ENCODE peak calls at places on chromosomes 6 and 20, in six cellular contexts. One of them, this sample, is unnamed.

GRCh38 chr6:46513533-46513932 is 22.3 kb upstream of the RCAN2 start:
- DNase-seq in AG10803: no peak
- DNase-seq in Panc1: no peak
- DNase-seq in brain microvascular endothelial cell: no peak
- DNase-seq in A549: no peak
- DNase-seq in BE2C: no peak
- DNase-seq in this sample: no peak

GRCh38 chr6:3317741-3318211 is 59.0 kb downstream of the PSMG4 start:
- DNase-seq in A549: no peak
- DNase-seq in Panc1: no peak
- DNase-seq in AG10803: peak
- DNase-seq in BE2C: no peak
- DNase-seq in brain microvascular endothelial cell: no peak
- DNase-seq in this sample: no peak

GRCh38 chr6:104813552-104813951 is 46.2 kb downstream of the HACE1 start:
- DNase-seq in brain microvascular endothelial cell: no peak
- DNase-seq in BE2C: no peak
- DNase-seq in Panc1: no peak
- DNase-seq in A549: no peak
- DNase-seq in AG10803: no peak
- DNase-seq in this sample: no peak

GRCh38 chr6:109455161-109455501 is 441 bp downstream of the MICAL1 start:
- DNase-seq in Panc1: no peak
- DNase-seq in A549: no peak
- DNase-seq in BE2C: peak
- DNase-seq in brain microvascular endothelial cell: no peak
- DNase-seq in AG10803: no peak
- DNase-seq in this sample: no peak

GRCh38 chr6:10343320-10343719 is 71.6 kb downstream of the TFAP2A start:
- DNase-seq in A549: no peak
- DNase-seq in AG10803: no peak
- DNase-seq in Panc1: no peak
- DNase-seq in brain microvascular endothelial cell: no peak
- DNase-seq in BE2C: no peak
- DNase-seq in this sample: no peak

GRCh38 chr6:135274561-135275293 is 93.6 kb downstream of the MYB start:
- DNase-seq in Panc1: no peak
- DNase-seq in A549: no peak
- DNase-seq in BE2C: no peak
- DNase-seq in brain microvascular endothelial cell: peak
- DNase-seq in AG10803: no peak
- DNase-seq in this sample: no peak

GRCh38 chr6:163120223-163120622 is 294.3 kb upstream of the QKI start:
- DNase-seq in Panc1: no peak
- DNase-seq in brain microvascular endothelial cell: no peak
- DNase-seq in BE2C: no peak
- DNase-seq in AG10803: no peak
- DNase-seq in A549: no peak
- DNase-seq in this sample: no peak

GRCh38 chr6:143742070-143742954 is 64.5 kb downstream of the PHACTR2 start:
- DNase-seq in AG10803: no peak
- DNase-seq in Panc1: no peak
- DNase-seq in A549: no peak
- DNase-seq in brain microvascular endothelial cell: no peak
- DNase-seq in BE2C: no peak
- DNase-seq in this sample: no peak

GRCh38 chr6:1001655-1002349 is 308.9 kb upstream of the EXOC2 start:
- DNase-seq in AG10803: peak
- DNase-seq in brain microvascular endothelial cell: no peak
- DNase-seq in BE2C: no peak
- DNase-seq in A549: no peak
- DNase-seq in Panc1: no peak
- DNase-seq in this sample: no peak

GRCh38 chr6:5905431-5906339 is 101.0 kb downstream of the NRN1 start:
- DNase-seq in A549: no peak
- DNase-seq in AG10803: peak
- DNase-seq in BE2C: no peak
- DNase-seq in Panc1: no peak
- DNase-seq in brain microvascular endothelial cell: peak
- DNase-seq in this sample: peak

GRCh38 chr6:151402228-151402627 is 10.9 kb upstream of the ZBTB2 start:
- DNase-seq in brain microvascular endothelial cell: no peak
- DNase-seq in AG10803: no peak
- DNase-seq in A549: no peak
- DNase-seq in Panc1: no peak
- DNase-seq in BE2C: no peak
- DNase-seq in this sample: no peak

GRCh38 chr20:25047766-25048165 is 10.2 kb downstream of the ACSS1 start:
- DNase-seq in A549: no peak
- DNase-seq in brain microvascular endothelial cell: no peak
- DNase-seq in Panc1: no peak
- DNase-seq in BE2C: no peak
- DNase-seq in AG10803: no peak
- DNase-seq in this sample: no peak

GRCh38 chr6:33072508-33073100 is 845 bp downstream of the HLA-DPA1 start:
- DNase-seq in A549: no peak
- DNase-seq in Panc1: no peak
- DNase-seq in BE2C: no peak
- DNase-seq in AG10803: no peak
- DNase-seq in brain microvascular endothelial cell: no peak
- DNase-seq in this sample: no peak
- H3K4me3 ChIP-seq in A549: no peak
- H3K4me3 ChIP-seq in Panc1: no peak
- H3K4me3 ChIP-seq in BE2C: no peak
- H3K4me3 ChIP-seq in AG10803: no peak
- H3K4me3 ChIP-seq in brain microvascular endothelial cell: no peak
- H3K4me3 ChIP-seq in this sample: no peak

DNA sequence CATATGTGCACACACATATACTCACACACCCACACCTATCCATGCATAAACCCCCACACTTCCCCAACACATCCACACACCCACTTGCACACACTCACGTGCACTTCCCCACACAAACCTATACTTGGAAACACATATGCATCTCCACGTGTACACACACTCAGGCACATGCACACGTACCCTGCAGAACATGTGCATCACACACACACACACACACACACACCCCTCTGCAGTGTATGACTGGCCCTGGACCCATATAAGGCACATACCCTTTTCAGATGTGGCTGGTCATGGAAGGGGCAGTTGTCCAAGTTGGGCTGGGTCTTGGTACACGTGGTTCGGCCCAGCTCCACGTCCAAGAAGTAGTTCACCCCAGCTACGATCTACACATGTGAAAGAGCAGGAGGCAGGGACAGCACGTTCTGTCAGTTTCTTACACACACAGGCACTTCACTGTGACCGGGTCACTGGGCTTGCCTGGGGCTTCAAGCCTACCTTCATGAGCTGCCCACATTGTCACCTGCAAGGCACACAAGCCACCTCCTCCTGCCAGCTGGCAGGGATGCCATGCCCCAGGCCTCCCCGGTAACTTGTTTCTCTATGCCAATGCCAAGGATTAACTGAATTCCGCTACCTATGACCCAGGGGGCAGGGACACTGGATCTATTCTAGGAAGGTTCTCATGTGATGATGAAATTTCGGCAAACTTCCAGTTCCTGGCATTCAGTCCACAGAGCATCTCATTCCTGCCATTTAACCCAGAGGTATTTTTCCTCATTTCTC is 2.6 kb downstream of the CST3 start:
- DNase-seq in brain microvascular endothelial cell: no peak
- DNase-seq in AG10803: peak
- DNase-seq in BE2C: no peak
- DNase-seq in Panc1: no peak
- DNase-seq in A549: no peak
- DNase-seq in this sample: no peak
- H3K4me3 ChIP-seq in brain microvascular endothelial cell: no peak
- H3K4me3 ChIP-seq in AG10803: no peak
- H3K4me3 ChIP-seq in BE2C: no peak
- H3K4me3 ChIP-seq in Panc1: no peak
- H3K4me3 ChIP-seq in A549: no peak
- H3K4me3 ChIP-seq in this sample: no peak

DNA sequence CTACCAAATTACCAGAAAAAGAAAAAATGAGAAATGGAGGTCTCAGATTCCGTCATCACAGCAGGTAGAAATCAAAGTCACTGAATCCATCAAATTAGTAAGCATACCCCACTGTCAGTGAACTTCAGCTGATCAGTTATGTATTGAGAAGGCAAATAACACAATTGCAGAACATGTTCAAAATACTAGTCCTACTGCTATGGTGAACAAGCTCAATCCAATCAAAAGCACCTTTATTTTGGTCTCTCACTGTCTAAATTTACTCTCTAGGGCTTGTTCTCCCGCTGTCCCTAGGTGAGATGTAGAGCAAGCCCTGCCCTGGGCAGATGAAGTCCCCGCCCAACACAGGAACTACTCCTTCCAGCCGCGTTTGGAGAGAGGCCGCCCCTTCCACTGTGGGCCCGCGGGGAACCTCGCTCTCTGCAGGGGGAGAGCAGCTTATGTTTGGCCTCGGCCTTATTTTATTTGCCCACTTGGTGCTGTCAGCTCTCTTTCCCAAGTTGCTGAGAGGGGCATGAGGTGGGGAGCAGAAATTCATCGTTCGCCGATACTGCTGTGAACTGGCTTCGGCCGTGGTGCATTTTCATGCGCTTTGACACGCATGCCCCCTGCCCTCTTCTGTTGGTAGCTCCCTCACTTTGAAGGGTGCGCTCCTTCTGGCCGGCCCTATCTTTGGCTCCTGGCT is 14.3 kb upstream of the MAP1LC3A start:
- DNase-seq in Panc1: no peak
- DNase-seq in brain microvascular endothelial cell: no peak
- DNase-seq in A549: no peak
- DNase-seq in BE2C: no peak
- DNase-seq in AG10803: no peak
- DNase-seq in this sample: no peak
- H3K4me3 ChIP-seq in Panc1: no peak
- H3K4me3 ChIP-seq in brain microvascular endothelial cell: no peak
- H3K4me3 ChIP-seq in A549: no peak
- H3K4me3 ChIP-seq in BE2C: no peak
- H3K4me3 ChIP-seq in AG10803: no peak
- H3K4me3 ChIP-seq in this sample: no peak

GRCh38 chr6:85866373-85866740 is 223.7 kb upstream of the SYNCRIP start:
- DNase-seq in Panc1: no peak
- DNase-seq in brain microvascular endothelial cell: no peak
- DNase-seq in BE2C: no peak
- DNase-seq in A549: no peak
- DNase-seq in AG10803: peak
- DNase-seq in this sample: no peak

GRCh38 chr6:85867595-85867994 is 224.9 kb upstream of the SYNCRIP start:
- DNase-seq in AG10803: no peak
- DNase-seq in brain microvascular endothelial cell: no peak
- DNase-seq in BE2C: no peak
- DNase-seq in A549: no peak
- DNase-seq in Panc1: no peak
- DNase-seq in this sample: no peak

GRCh38 chr6:85864453-85865401 is 222.0 kb upstream of the SYNCRIP start:
- DNase-seq in A549: no peak
- DNase-seq in AG10803: peak
- DNase-seq in BE2C: no peak
- DNase-seq in brain microvascular endothelial cell: no peak
- DNase-seq in Panc1: no peak
- DNase-seq in this sample: no peak

GRCh38 chr6:85866758-85867401 is 224.2 kb upstream of the SYNCRIP start:
- DNase-seq in brain microvascular endothelial cell: no peak
- DNase-seq in BE2C: no peak
- DNase-seq in AG10803: no peak
- DNase-seq in A549: no peak
- DNase-seq in Panc1: no peak
- DNase-seq in this sample: no peak

GRCh38 chr6:85865665-85866372 is 223.1 kb upstream of the SYNCRIP start:
- DNase-seq in brain microvascular endothelial cell: peak
- DNase-seq in BE2C: no peak
- DNase-seq in Panc1: no peak
- DNase-seq in AG10803: peak
- DNase-seq in A549: no peak
- DNase-seq in this sample: peak
- H3K4me3 ChIP-seq in brain microvascular endothelial cell: peak
- H3K4me3 ChIP-seq in BE2C: peak
- H3K4me3 ChIP-seq in Panc1: peak
- H3K4me3 ChIP-seq in AG10803: peak
- H3K4me3 ChIP-seq in A549: peak
- H3K4me3 ChIP-seq in this sample: no peak

GRCh38 chr20:1897486-1897885 is 2.3 kb downstream of the SIRPA start:
- DNase-seq in A549: no peak
- DNase-seq in AG10803: no peak
- DNase-seq in Panc1: no peak
- DNase-seq in brain microvascular endothelial cell: no peak
- DNase-seq in BE2C: no peak
- DNase-seq in this sample: no peak
- H3K4me3 ChIP-seq in A549: no peak
- H3K4me3 ChIP-seq in AG10803: peak
- H3K4me3 ChIP-seq in Panc1: no peak
- H3K4me3 ChIP-seq in brain microvascular endothelial cell: no peak
- H3K4me3 ChIP-seq in BE2C: no peak
- H3K4me3 ChIP-seq in this sample: no peak

This sample was measured in keratinocyte.